ENCODE peak calls at places on chromosomes 2 and 18, in eight cellular contexts. One of them, this sample, is unnamed.

GRCh38 chr2:182894174-182894573 is 27.7 kb upstream of the FRZB start:
- DNase-seq in transverse colon: no peak
- DNase-seq in A549: no peak
- DNase-seq in spleen: no peak
- DNase-seq in ovary: no peak
- DNase-seq in stomach: no peak
- DNase-seq in upper lobe of left lung: peak
- DNase-seq in heart left ventricle: no peak
- DNase-seq in this sample: no peak

GRCh38 chr2:39724828-39725144 is 54.3 kb downstream of the THUMPD2 start:
- DNase-seq in transverse colon: no peak
- DNase-seq in A549: no peak
- DNase-seq in spleen: no peak
- DNase-seq in ovary: no peak
- DNase-seq in stomach: no peak
- DNase-seq in upper lobe of left lung: no peak
- DNase-seq in heart left ventricle: no peak
- DNase-seq in this sample: no peak

GRCh38 chr18:21448301-21448700 is 152.2 kb downstream of the ESCO1 start:
- DNase-seq in transverse colon: no peak
- DNase-seq in A549: no peak
- DNase-seq in spleen: no peak
- DNase-seq in ovary: no peak
- DNase-seq in stomach: no peak
- DNase-seq in upper lobe of left lung: no peak
- DNase-seq in heart left ventricle: no peak
- DNase-seq in this sample: no peak

GRCh38 chr2:138503087-138503442 is 1.5 kb downstream of the SPOPL start:
- DNase-seq in transverse colon: no peak
- DNase-seq in A549: no peak
- DNase-seq in spleen: no peak
- DNase-seq in ovary: no peak
- DNase-seq in stomach: no peak
- DNase-seq in upper lobe of left lung: no peak
- DNase-seq in heart left ventricle: no peak
- DNase-seq in this sample: no peak

GRCh38 chr2:28544915-28545589 is 49.2 kb downstream of the PLB1 start:
- DNase-seq in transverse colon: peak
- DNase-seq in A549: no peak
- DNase-seq in spleen: no peak
- DNase-seq in ovary: no peak
- DNase-seq in stomach: peak
- DNase-seq in upper lobe of left lung: no peak
- DNase-seq in heart left ventricle: no peak
- DNase-seq in this sample: no peak

GRCh38 chr18:22324191-22325131 is 93.3 kb downstream of the CTAGE1 start:
- DNase-seq in transverse colon: peak
- DNase-seq in A549: no peak
- DNase-seq in spleen: peak
- DNase-seq in ovary: peak
- DNase-seq in stomach: peak
- DNase-seq in upper lobe of left lung: peak
- DNase-seq in heart left ventricle: peak
- DNase-seq in this sample: no peak

GRCh38 chr2:204110250-204111183 is 174.0 kb downstream of the ICOS start:
- DNase-seq in transverse colon: peak
- DNase-seq in A549: no peak
- DNase-seq in spleen: peak
- DNase-seq in ovary: peak
- DNase-seq in stomach: peak
- DNase-seq in upper lobe of left lung: no peak
- DNase-seq in heart left ventricle: no peak
- DNase-seq in this sample: no peak

GRCh38 chr18:49321800-49322461 is 138.5 kb downstream of the DYM start:
- DNase-seq in transverse colon: no peak
- DNase-seq in A549: no peak
- DNase-seq in spleen: no peak
- DNase-seq in ovary: no peak
- DNase-seq in stomach: no peak
- DNase-seq in upper lobe of left lung: no peak
- DNase-seq in heart left ventricle: no peak
- DNase-seq in this sample: no peak

GRCh38 chr2:176409671-176410070 is 140.4 kb downstream of the MTX2 start:
- DNase-seq in transverse colon: no peak
- DNase-seq in A549: no peak
- DNase-seq in spleen: no peak
- DNase-seq in ovary: no peak
- DNase-seq in stomach: no peak
- DNase-seq in upper lobe of left lung: no peak
- DNase-seq in heart left ventricle: no peak
- DNase-seq in this sample: no peak

GRCh38 chr2:231932711-231932970 is 6.4 kb upstream of the NPPC start:
- DNase-seq in transverse colon: no peak
- DNase-seq in A549: no peak
- DNase-seq in spleen: no peak
- DNase-seq in ovary: no peak
- DNase-seq in stomach: peak
- DNase-seq in upper lobe of left lung: no peak
- DNase-seq in heart left ventricle: no peak
- DNase-seq in this sample: no peak

GRCh38 chr2:220835563-220835962 is 736.5 kb downstream of the EPHA4 start:
- DNase-seq in transverse colon: no peak
- DNase-seq in A549: no peak
- DNase-seq in spleen: no peak
- DNase-seq in ovary: no peak
- DNase-seq in stomach: no peak
- DNase-seq in upper lobe of left lung: no peak
- DNase-seq in heart left ventricle: no peak
- DNase-seq in this sample: no peak

GRCh38 chr2:106344302-106344701 is 123.9 kb downstream of the RGPD3 start:
- DNase-seq in transverse colon: no peak
- DNase-seq in A549: no peak
- DNase-seq in spleen: no peak
- DNase-seq in ovary: no peak
- DNase-seq in stomach: no peak
- DNase-seq in upper lobe of left lung: peak
- DNase-seq in heart left ventricle: no peak
- DNase-seq in this sample: no peak
- TF ChIP-seq POLR2A in transverse colon: no peak
- TF ChIP-seq POLR2A in A549: no peak
- TF ChIP-seq POLR2A in spleen: no peak
- TF ChIP-seq POLR2A in ovary: no peak
- TF ChIP-seq POLR2A in stomach: no peak
- TF ChIP-seq POLR2A in upper lobe of left lung: no peak
- TF ChIP-seq POLR2A in heart left ventricle: no peak
- TF ChIP-seq POLR2A in this sample: no peak

DNA sequence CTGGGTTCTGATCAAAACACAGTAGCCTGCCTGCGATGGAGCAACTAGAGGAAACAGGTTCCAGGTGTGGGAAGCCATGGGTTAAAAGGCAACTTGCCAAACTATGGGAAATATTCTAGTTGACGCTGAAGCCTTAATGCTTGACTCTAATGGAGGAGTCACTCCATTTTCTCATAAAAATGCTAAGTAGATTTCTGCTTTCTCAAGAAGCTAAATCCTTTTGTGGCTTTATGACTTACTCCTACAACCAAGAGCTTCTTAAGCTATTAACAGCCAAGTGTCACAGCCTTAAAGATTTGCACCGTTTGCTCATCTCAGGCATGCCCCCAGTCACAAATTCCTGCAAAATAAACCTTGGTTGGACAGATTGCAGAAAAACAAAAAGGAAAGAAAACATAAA is 25.2 kb downstream of the ANKRD44 start:
- DNase-seq in transverse colon: no peak
- DNase-seq in A549: no peak
- DNase-seq in spleen: no peak
- DNase-seq in ovary: no peak
- DNase-seq in stomach: no peak
- DNase-seq in upper lobe of left lung: no peak
- DNase-seq in heart left ventricle: no peak
- DNase-seq in this sample: no peak
- TF ChIP-seq CTCF in transverse colon: no peak
- TF ChIP-seq CTCF in A549: no peak
- TF ChIP-seq CTCF in spleen: no peak
- TF ChIP-seq CTCF in ovary: no peak
- TF ChIP-seq CTCF in stomach: no peak
- TF ChIP-seq CTCF in upper lobe of left lung: no peak
- TF ChIP-seq CTCF in heart left ventricle: no peak
- TF ChIP-seq CTCF in this sample: no peak

DNA sequence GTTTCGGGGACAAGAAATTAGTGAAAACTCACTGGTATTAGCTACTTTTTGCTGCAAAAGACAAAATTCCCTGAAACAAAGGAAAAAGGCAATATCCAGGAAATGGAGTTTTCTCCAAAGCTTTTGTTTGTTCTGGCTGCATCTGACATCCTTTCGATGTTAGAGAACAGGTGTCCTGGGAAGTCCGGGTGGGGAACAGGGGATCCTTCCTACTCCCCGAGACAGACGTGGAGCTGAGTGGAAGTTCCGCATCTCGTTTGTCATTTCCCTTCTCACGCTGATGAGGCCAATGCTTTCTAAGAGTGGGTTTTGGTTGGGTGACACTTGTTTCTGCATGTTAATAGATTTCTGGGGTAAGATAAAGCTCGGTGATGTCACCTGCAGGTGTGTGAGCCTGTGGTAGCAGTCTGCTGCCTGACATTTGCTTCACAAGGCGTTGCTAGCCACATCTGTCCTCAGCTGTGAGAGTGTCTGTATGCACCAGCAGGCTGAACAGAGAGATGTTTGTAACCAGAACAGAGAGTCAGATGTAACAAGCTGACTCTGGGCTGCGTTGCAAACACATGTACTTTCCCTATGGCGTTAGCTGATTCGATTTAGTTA is 125.9 kb downstream of the ACOXL start:
- DNase-seq in transverse colon: peak
- DNase-seq in A549: no peak
- DNase-seq in spleen: no peak
- DNase-seq in ovary: no peak
- DNase-seq in stomach: peak
- DNase-seq in upper lobe of left lung: no peak
- DNase-seq in heart left ventricle: no peak
- DNase-seq in this sample: peak
- H3K4me3 ChIP-seq in transverse colon: no peak
- H3K4me3 ChIP-seq in A549: no peak
- H3K4me3 ChIP-seq in spleen: peak
- H3K4me3 ChIP-seq in ovary: no peak
- H3K4me3 ChIP-seq in stomach: no peak
- H3K4me3 ChIP-seq in upper lobe of left lung: no peak
- H3K4me3 ChIP-seq in heart left ventricle: no peak
- H3K4me3 ChIP-seq in this sample: no peak

GRCh38 chr2:219434468-219434717 is 250 bp upstream of the SPEG start:
- DNase-seq in transverse colon: no peak
- DNase-seq in A549: no peak
- DNase-seq in spleen: peak
- DNase-seq in ovary: peak
- DNase-seq in stomach: no peak
- DNase-seq in upper lobe of left lung: no peak
- DNase-seq in heart left ventricle: no peak
- DNase-seq in this sample: no peak

GRCh38 chr2:219436491-219436890 is 1.8 kb downstream of the SPEG start:
- DNase-seq in transverse colon: no peak
- DNase-seq in A549: no peak
- DNase-seq in spleen: no peak
- DNase-seq in ovary: peak
- DNase-seq in stomach: no peak
- DNase-seq in upper lobe of left lung: peak
- DNase-seq in heart left ventricle: no peak
- DNase-seq in this sample: no peak

GRCh38 chr2:219434718-219435525 is at the start of gene SPEG:
- DNase-seq in transverse colon: no peak
- DNase-seq in A549: no peak
- DNase-seq in spleen: peak
- DNase-seq in ovary: peak
- DNase-seq in stomach: no peak
- DNase-seq in upper lobe of left lung: peak
- DNase-seq in heart left ventricle: no peak
- DNase-seq in this sample: no peak

GRCh38 chr2:219435701-219436100 is 1.1 kb downstream of the SPEG start:
- DNase-seq in transverse colon: no peak
- DNase-seq in A549: no peak
- DNase-seq in spleen: no peak
- DNase-seq in ovary: peak
- DNase-seq in stomach: no peak
- DNase-seq in upper lobe of left lung: no peak
- DNase-seq in heart left ventricle: no peak
- DNase-seq in this sample: no peak

DNA sequence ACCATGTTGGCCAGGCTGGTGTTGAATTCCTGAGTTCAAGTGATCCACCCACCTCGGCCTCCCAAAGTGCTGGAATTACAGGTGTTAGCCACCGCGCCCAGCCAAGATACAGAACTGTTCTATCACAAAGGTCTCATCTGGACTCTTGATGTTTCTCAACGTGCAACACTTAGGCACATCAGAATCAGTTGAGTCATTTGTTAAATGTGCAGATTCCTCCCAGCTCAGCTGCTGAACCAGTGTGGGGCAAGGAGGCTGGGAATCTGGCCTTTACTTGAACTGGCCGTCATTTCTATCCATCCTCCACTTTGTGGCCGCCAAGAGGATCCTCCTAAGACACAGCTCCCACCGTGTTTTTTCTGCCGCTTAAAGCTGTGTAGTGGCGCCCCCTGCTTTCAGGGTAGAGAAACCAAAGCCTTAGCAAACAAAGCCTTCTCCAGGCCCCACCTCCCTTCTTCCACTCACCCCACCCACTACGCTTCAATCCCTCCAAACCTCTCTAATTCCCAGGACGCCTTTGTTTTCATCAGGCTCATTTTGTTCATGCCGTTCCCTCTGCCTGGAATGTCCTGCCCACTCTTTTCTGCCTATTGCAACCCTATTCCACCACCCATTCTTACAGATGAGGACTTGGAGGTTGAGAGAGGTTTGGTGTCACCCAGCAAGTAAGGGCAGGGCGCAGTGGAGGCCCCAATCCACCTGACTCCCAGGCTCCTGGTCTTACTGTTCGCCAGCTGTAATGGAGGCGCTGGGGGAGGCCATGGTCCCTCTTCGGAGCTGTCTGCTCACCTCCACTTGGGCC is 776 bp upstream of the SPEG start:
- DNase-seq in transverse colon: peak
- DNase-seq in A549: no peak
- DNase-seq in spleen: peak
- DNase-seq in ovary: peak
- DNase-seq in stomach: no peak
- DNase-seq in upper lobe of left lung: no peak
- DNase-seq in heart left ventricle: no peak
- DNase-seq in this sample: no peak
- TF ChIP-seq POLR2A in transverse colon: peak
- TF ChIP-seq POLR2A in A549: no peak
- TF ChIP-seq POLR2A in spleen: no peak
- TF ChIP-seq POLR2A in ovary: no peak
- TF ChIP-seq POLR2A in stomach: no peak
- TF ChIP-seq POLR2A in upper lobe of left lung: no peak
- TF ChIP-seq POLR2A in heart left ventricle: no peak
- TF ChIP-seq POLR2A in this sample: no peak

DNA sequence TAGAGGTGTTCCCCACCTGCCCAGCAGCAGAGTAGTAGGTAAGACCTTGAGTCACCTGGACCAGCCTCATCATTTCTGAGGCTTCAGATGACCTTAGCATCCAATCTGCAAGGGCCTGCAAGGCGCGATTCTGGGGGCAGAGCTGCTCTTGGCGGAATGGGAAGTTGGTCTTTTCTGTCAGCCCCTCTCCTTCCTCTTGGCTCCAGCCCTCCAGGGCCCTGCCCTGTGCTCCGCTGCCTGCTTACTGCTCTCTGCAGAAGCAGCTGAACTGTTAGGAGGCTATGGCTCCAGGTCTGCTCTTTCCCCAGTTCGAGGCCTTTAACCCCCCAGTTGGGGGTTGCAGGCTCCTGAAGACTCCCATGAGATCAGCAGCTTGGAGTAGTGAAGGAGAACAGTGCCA is 96.1 kb upstream of the MCFD2 start:
- DNase-seq in transverse colon: no peak
- DNase-seq in A549: no peak
- DNase-seq in spleen: no peak
- DNase-seq in ovary: no peak
- DNase-seq in stomach: no peak
- DNase-seq in upper lobe of left lung: no peak
- DNase-seq in heart left ventricle: no peak
- DNase-seq in this sample: no peak
- TF ChIP-seq CTCF in transverse colon: no peak
- TF ChIP-seq CTCF in A549: no peak
- TF ChIP-seq CTCF in spleen: no peak
- TF ChIP-seq CTCF in ovary: no peak
- TF ChIP-seq CTCF in stomach: no peak
- TF ChIP-seq CTCF in upper lobe of left lung: no peak
- TF ChIP-seq CTCF in heart left ventricle: no peak
- TF ChIP-seq CTCF in this sample: no peak